ENCODE peak calls at places on chromosomes 11 and 22, in ten cellular contexts. One of them, this sample, is unnamed.

GRCh38 chr11:134625151-134625550 is 213.1 kb upstream of the B3GAT1 start:
- DNase-seq in stimulated activated CD4-positive, alpha-beta T cell treated with anti-CD3 and anti-CD28 coated beads, TNF-alpha, amount 100 ng/mL, for 1 hour: no peak
- DNase-seq in NCI-H1417: no peak
- DNase-seq in progenitor cell of endocrine pancreas: no peak
- DNase-seq in activated T-helper 1 cell treated with anti-CD3 and anti-CD28 coated beads, Interleukin-12 subunit alpha, Interleukin-12 subunit beta, Interleukin-2, Interleukin-4 antibody, amounts not matched to agents 30 ng/mL and 10 ng/mL and 1 ng/mL, durations not matched to agents 14 hours and 24 hours and 36 hours: no peak
- DNase-seq in prostate gland: no peak
- DNase-seq in ELF-1: no peak
- DNase-seq in stimulated activated naive CD4-positive, alpha-beta T cell: no peak
- DNase-seq in NCI-H1092 treated with DMSO at 0.1 percent for 48 hours: no peak
- DNase-seq in activated T-cell treated with anti-CD3 and anti-CD28 coated beads for 24 hours: no peak
- DNase-seq in this sample: no peak

GRCh38 chr11:12053606-12054361 is 45.4 kb upstream of the DKK3 start:
- DNase-seq in stimulated activated naive CD4-positive, alpha-beta T cell: no peak
- DNase-seq in prostate gland: no peak
- DNase-seq in activated T-helper 1 cell treated with anti-CD3 and anti-CD28 coated beads, Interleukin-12 subunit alpha, Interleukin-12 subunit beta, Interleukin-2, Interleukin-4 antibody, amounts not matched to agents 30 ng/mL and 10 ng/mL and 1 ng/mL, durations not matched to agents 14 hours and 24 hours and 36 hours: no peak
- DNase-seq in progenitor cell of endocrine pancreas: no peak
- DNase-seq in NCI-H1417: no peak
- DNase-seq in stimulated activated CD4-positive, alpha-beta T cell treated with anti-CD3 and anti-CD28 coated beads, TNF-alpha, amount 100 ng/mL, for 1 hour: no peak
- DNase-seq in activated T-cell treated with anti-CD3 and anti-CD28 coated beads for 24 hours: no peak
- DNase-seq in ELF-1: no peak
- DNase-seq in NCI-H1092 treated with DMSO at 0.1 percent for 48 hours: peak; percentile 12
- DNase-seq in this sample: peak; percentile 36

GRCh38 chr11:103546236-103546635 is 437.0 kb downstream of the DYNC2H1 start:
- DNase-seq in progenitor cell of endocrine pancreas: no peak
- DNase-seq in ELF-1: no peak
- DNase-seq in NCI-H1417: peak; percentile 93
- DNase-seq in stimulated activated CD4-positive, alpha-beta T cell treated with anti-CD3 and anti-CD28 coated beads, TNF-alpha, amount 100 ng/mL, for 1 hour: no peak
- DNase-seq in stimulated activated naive CD4-positive, alpha-beta T cell: no peak
- DNase-seq in activated T-cell treated with anti-CD3 and anti-CD28 coated beads for 24 hours: no peak
- DNase-seq in NCI-H1092 treated with DMSO at 0.1 percent for 48 hours: no peak
- DNase-seq in prostate gland: no peak
- DNase-seq in activated T-helper 1 cell treated with anti-CD3 and anti-CD28 coated beads, Interleukin-12 subunit alpha, Interleukin-12 subunit beta, Interleukin-2, Interleukin-4 antibody, amounts not matched to agents 30 ng/mL and 10 ng/mL and 1 ng/mL, durations not matched to agents 14 hours and 24 hours and 36 hours: no peak
- DNase-seq in this sample: peak; percentile 67

GRCh38 chr11:91984033-91984568 is 240.5 kb upstream of the FAT3 start:
- DNase-seq in activated T-cell treated with anti-CD3 and anti-CD28 coated beads for 24 hours: no peak
- DNase-seq in stimulated activated CD4-positive, alpha-beta T cell treated with anti-CD3 and anti-CD28 coated beads, TNF-alpha, amount 100 ng/mL, for 1 hour: no peak
- DNase-seq in activated T-helper 1 cell treated with anti-CD3 and anti-CD28 coated beads, Interleukin-12 subunit alpha, Interleukin-12 subunit beta, Interleukin-2, Interleukin-4 antibody, amounts not matched to agents 30 ng/mL and 10 ng/mL and 1 ng/mL, durations not matched to agents 14 hours and 24 hours and 36 hours: no peak
- DNase-seq in NCI-H1092 treated with DMSO at 0.1 percent for 48 hours: no peak
- DNase-seq in prostate gland: no peak
- DNase-seq in ELF-1: no peak
- DNase-seq in progenitor cell of endocrine pancreas: no peak
- DNase-seq in NCI-H1417: no peak
- DNase-seq in stimulated activated naive CD4-positive, alpha-beta T cell: no peak
- DNase-seq in this sample: peak; percentile 11

GRCh38 chr11:19664896-19665548 is 47.6 kb upstream of the NAV2 start:
- DNase-seq in NCI-H1417: no peak
- DNase-seq in NCI-H1092 treated with DMSO at 0.1 percent for 48 hours: no peak
- DNase-seq in ELF-1: no peak
- DNase-seq in activated T-helper 1 cell treated with anti-CD3 and anti-CD28 coated beads, Interleukin-12 subunit alpha, Interleukin-12 subunit beta, Interleukin-2, Interleukin-4 antibody, amounts not matched to agents 30 ng/mL and 10 ng/mL and 1 ng/mL, durations not matched to agents 14 hours and 24 hours and 36 hours: no peak
- DNase-seq in progenitor cell of endocrine pancreas: no peak
- DNase-seq in stimulated activated CD4-positive, alpha-beta T cell treated with anti-CD3 and anti-CD28 coated beads, TNF-alpha, amount 100 ng/mL, for 1 hour: no peak
- DNase-seq in activated T-cell treated with anti-CD3 and anti-CD28 coated beads for 24 hours: no peak
- DNase-seq in stimulated activated naive CD4-positive, alpha-beta T cell: no peak
- DNase-seq in prostate gland: no peak
- DNase-seq in this sample: no peak

GRCh38 chr11:119889728-119890280 is 160.8 kb upstream of the NECTIN1 start:
- DNase-seq in NCI-H1092 treated with DMSO at 0.1 percent for 48 hours: no peak
- DNase-seq in prostate gland: no peak
- DNase-seq in NCI-H1417: no peak
- DNase-seq in progenitor cell of endocrine pancreas: no peak
- DNase-seq in ELF-1: no peak
- DNase-seq in activated T-cell treated with anti-CD3 and anti-CD28 coated beads for 24 hours: no peak
- DNase-seq in stimulated activated naive CD4-positive, alpha-beta T cell: no peak
- DNase-seq in activated T-helper 1 cell treated with anti-CD3 and anti-CD28 coated beads, Interleukin-12 subunit alpha, Interleukin-12 subunit beta, Interleukin-2, Interleukin-4 antibody, amounts not matched to agents 30 ng/mL and 10 ng/mL and 1 ng/mL, durations not matched to agents 14 hours and 24 hours and 36 hours: no peak
- DNase-seq in stimulated activated CD4-positive, alpha-beta T cell treated with anti-CD3 and anti-CD28 coated beads, TNF-alpha, amount 100 ng/mL, for 1 hour: no peak
- DNase-seq in this sample: peak; percentile 36

GRCh38 chr11:114319716-114320328 is 23.6 kb downstream of the NNMT start:
- DNase-seq in stimulated activated CD4-positive, alpha-beta T cell treated with anti-CD3 and anti-CD28 coated beads, TNF-alpha, amount 100 ng/mL, for 1 hour: no peak
- DNase-seq in activated T-cell treated with anti-CD3 and anti-CD28 coated beads for 24 hours: no peak
- DNase-seq in progenitor cell of endocrine pancreas: no peak
- DNase-seq in NCI-H1092 treated with DMSO at 0.1 percent for 48 hours: no peak
- DNase-seq in activated T-helper 1 cell treated with anti-CD3 and anti-CD28 coated beads, Interleukin-12 subunit alpha, Interleukin-12 subunit beta, Interleukin-2, Interleukin-4 antibody, amounts not matched to agents 30 ng/mL and 10 ng/mL and 1 ng/mL, durations not matched to agents 14 hours and 24 hours and 36 hours: no peak
- DNase-seq in stimulated activated naive CD4-positive, alpha-beta T cell: no peak
- DNase-seq in ELF-1: peak; percentile 50
- DNase-seq in NCI-H1417: no peak
- DNase-seq in prostate gland: no peak
- DNase-seq in this sample: no peak

GRCh38 chr11:46554205-46555162 is 39.3 kb downstream of the AMBRA1 start:
- DNase-seq in progenitor cell of endocrine pancreas: no peak
- DNase-seq in prostate gland: peak; percentile 56
- DNase-seq in stimulated activated naive CD4-positive, alpha-beta T cell: no peak
- DNase-seq in activated T-helper 1 cell treated with anti-CD3 and anti-CD28 coated beads, Interleukin-12 subunit alpha, Interleukin-12 subunit beta, Interleukin-2, Interleukin-4 antibody, amounts not matched to agents 30 ng/mL and 10 ng/mL and 1 ng/mL, durations not matched to agents 14 hours and 24 hours and 36 hours: no peak
- DNase-seq in NCI-H1417: no peak
- DNase-seq in ELF-1: no peak
- DNase-seq in activated T-cell treated with anti-CD3 and anti-CD28 coated beads for 24 hours: no peak
- DNase-seq in NCI-H1092 treated with DMSO at 0.1 percent for 48 hours: no peak
- DNase-seq in stimulated activated CD4-positive, alpha-beta T cell treated with anti-CD3 and anti-CD28 coated beads, TNF-alpha, amount 100 ng/mL, for 1 hour: no peak
- DNase-seq in this sample: peak; percentile 71

GRCh38 chr11:85718991-85719807 is 33.2 kb upstream of the CCDC89 start:
- DNase-seq in NCI-H1417: no peak
- DNase-seq in NCI-H1092 treated with DMSO at 0.1 percent for 48 hours: no peak
- DNase-seq in prostate gland: no peak
- DNase-seq in ELF-1: peak; percentile 37
- DNase-seq in stimulated activated naive CD4-positive, alpha-beta T cell: no peak
- DNase-seq in progenitor cell of endocrine pancreas: no peak
- DNase-seq in stimulated activated CD4-positive, alpha-beta T cell treated with anti-CD3 and anti-CD28 coated beads, TNF-alpha, amount 100 ng/mL, for 1 hour: no peak
- DNase-seq in activated T-cell treated with anti-CD3 and anti-CD28 coated beads for 24 hours: no peak
- DNase-seq in activated T-helper 1 cell treated with anti-CD3 and anti-CD28 coated beads, Interleukin-12 subunit alpha, Interleukin-12 subunit beta, Interleukin-2, Interleukin-4 antibody, amounts not matched to agents 30 ng/mL and 10 ng/mL and 1 ng/mL, durations not matched to agents 14 hours and 24 hours and 36 hours: no peak
- DNase-seq in this sample: peak; percentile 73

GRCh38 chr22:35191412-35191811 is 65.9 kb upstream of the HMGXB4 start:
- DNase-seq in stimulated activated CD4-positive, alpha-beta T cell treated with anti-CD3 and anti-CD28 coated beads, TNF-alpha, amount 100 ng/mL, for 1 hour: no peak
- DNase-seq in NCI-H1092 treated with DMSO at 0.1 percent for 48 hours: no peak
- DNase-seq in prostate gland: peak; percentile 86
- DNase-seq in activated T-cell treated with anti-CD3 and anti-CD28 coated beads for 24 hours: no peak
- DNase-seq in stimulated activated naive CD4-positive, alpha-beta T cell: no peak
- DNase-seq in progenitor cell of endocrine pancreas: no peak
- DNase-seq in ELF-1: no peak
- DNase-seq in NCI-H1417: no peak
- DNase-seq in activated T-helper 1 cell treated with anti-CD3 and anti-CD28 coated beads, Interleukin-12 subunit alpha, Interleukin-12 subunit beta, Interleukin-2, Interleukin-4 antibody, amounts not matched to agents 30 ng/mL and 10 ng/mL and 1 ng/mL, durations not matched to agents 14 hours and 24 hours and 36 hours: no peak
- DNase-seq in this sample: no peak

GRCh38 chr11:19455731-19456130 is 215.0 kb upstream of the E2F8 start:
- DNase-seq in progenitor cell of endocrine pancreas: no peak
- DNase-seq in stimulated activated naive CD4-positive, alpha-beta T cell: no peak
- DNase-seq in prostate gland: no peak
- DNase-seq in stimulated activated CD4-positive, alpha-beta T cell treated with anti-CD3 and anti-CD28 coated beads, TNF-alpha, amount 100 ng/mL, for 1 hour: no peak
- DNase-seq in NCI-H1092 treated with DMSO at 0.1 percent for 48 hours: no peak
- DNase-seq in ELF-1: no peak
- DNase-seq in activated T-cell treated with anti-CD3 and anti-CD28 coated beads for 24 hours: no peak
- DNase-seq in NCI-H1417: no peak
- DNase-seq in activated T-helper 1 cell treated with anti-CD3 and anti-CD28 coated beads, Interleukin-12 subunit alpha, Interleukin-12 subunit beta, Interleukin-2, Interleukin-4 antibody, amounts not matched to agents 30 ng/mL and 10 ng/mL and 1 ng/mL, durations not matched to agents 14 hours and 24 hours and 36 hours: no peak
- DNase-seq in this sample: no peak

GRCh38 chr11:95279921-95280861 is 49.2 kb upstream of the SESN3 start:
- DNase-seq in stimulated activated naive CD4-positive, alpha-beta T cell: no peak
- DNase-seq in NCI-H1417: no peak
- DNase-seq in prostate gland: peak; percentile 39
- DNase-seq in activated T-cell treated with anti-CD3 and anti-CD28 coated beads for 24 hours: no peak
- DNase-seq in stimulated activated CD4-positive, alpha-beta T cell treated with anti-CD3 and anti-CD28 coated beads, TNF-alpha, amount 100 ng/mL, for 1 hour: no peak
- DNase-seq in NCI-H1092 treated with DMSO at 0.1 percent for 48 hours: no peak
- DNase-seq in ELF-1: peak; percentile 78
- DNase-seq in activated T-helper 1 cell treated with anti-CD3 and anti-CD28 coated beads, Interleukin-12 subunit alpha, Interleukin-12 subunit beta, Interleukin-2, Interleukin-4 antibody, amounts not matched to agents 30 ng/mL and 10 ng/mL and 1 ng/mL, durations not matched to agents 14 hours and 24 hours and 36 hours: no peak
- DNase-seq in progenitor cell of endocrine pancreas: no peak
- DNase-seq in this sample: no peak

GRCh38 chr11:63670738-63671321 is 346 bp downstream of the ATL3 start:
- DNase-seq in progenitor cell of endocrine pancreas: no peak
- DNase-seq in stimulated activated CD4-positive, alpha-beta T cell treated with anti-CD3 and anti-CD28 coated beads, TNF-alpha, amount 100 ng/mL, for 1 hour: no peak
- DNase-seq in NCI-H1417: peak; percentile 86
- DNase-seq in prostate gland: peak; percentile 54
- DNase-seq in NCI-H1092 treated with DMSO at 0.1 percent for 48 hours: peak; percentile 66
- DNase-seq in ELF-1: peak; percentile 52
- DNase-seq in activated T-cell treated with anti-CD3 and anti-CD28 coated beads for 24 hours: peak; percentile 11
- DNase-seq in stimulated activated naive CD4-positive, alpha-beta T cell: no peak
- DNase-seq in activated T-helper 1 cell treated with anti-CD3 and anti-CD28 coated beads, Interleukin-12 subunit alpha, Interleukin-12 subunit beta, Interleukin-2, Interleukin-4 antibody, amounts not matched to agents 30 ng/mL and 10 ng/mL and 1 ng/mL, durations not matched to agents 14 hours and 24 hours and 36 hours: peak; percentile 9
- DNase-seq in this sample: peak; percentile 81

GRCh38 chr11:118956847-118957469 is 860 bp downstream of the UPK2 start:
- DNase-seq in NCI-H1417: no peak
- DNase-seq in activated T-cell treated with anti-CD3 and anti-CD28 coated beads for 24 hours: no peak
- DNase-seq in ELF-1: no peak
- DNase-seq in NCI-H1092 treated with DMSO at 0.1 percent for 48 hours: no peak
- DNase-seq in stimulated activated CD4-positive, alpha-beta T cell treated with anti-CD3 and anti-CD28 coated beads, TNF-alpha, amount 100 ng/mL, for 1 hour: no peak
- DNase-seq in activated T-helper 1 cell treated with anti-CD3 and anti-CD28 coated beads, Interleukin-12 subunit alpha, Interleukin-12 subunit beta, Interleukin-2, Interleukin-4 antibody, amounts not matched to agents 30 ng/mL and 10 ng/mL and 1 ng/mL, durations not matched to agents 14 hours and 24 hours and 36 hours: no peak
- DNase-seq in stimulated activated naive CD4-positive, alpha-beta T cell: no peak
- DNase-seq in prostate gland: no peak
- DNase-seq in progenitor cell of endocrine pancreas: no peak
- DNase-seq in this sample: no peak